ENCODE peak calls at places on chromosomes 13 and 19, in four cellular contexts. One of them, this sample, is unnamed.

GRCh38 chr13:51291341-51291740 is 48.1 kb upstream of the SERPINE3 start:
- DNase-seq in K562: no peak
- DNase-seq in SK-N-SH: no peak
- DNase-seq in HCT116: no peak
- DNase-seq in this sample: no peak

GRCh38 chr13:85230754-85231153 is 568.5 kb downstream of the SLITRK6 start:
- DNase-seq in K562: no peak
- DNase-seq in HCT116: no peak
- DNase-seq in SK-N-SH: no peak
- DNase-seq in this sample: no peak

GRCh38 chr13:20174656-20175405 is 14.0 kb upstream of the GJA3 start:
- DNase-seq in K562: peak
- DNase-seq in HCT116: peak
- DNase-seq in SK-N-SH: no peak
- DNase-seq in this sample: peak

GRCh38 chr13:27952931-27953670 is 16.0 kb downstream of the CDX2 start:
- DNase-seq in HCT116: no peak
- DNase-seq in SK-N-SH: no peak
- DNase-seq in K562: no peak
- DNase-seq in this sample: no peak

GRCh38 chr13:113093580-113094409 is 11.8 kb upstream of the F7 start:
- DNase-seq in HCT116: no peak
- DNase-seq in K562: no peak
- DNase-seq in SK-N-SH: no peak
- DNase-seq in this sample: no peak

GRCh38 chr13:36345438-36346221 is 564 bp downstream of the SPART start:
- DNase-seq in SK-N-SH: no peak
- DNase-seq in HCT116: no peak
- DNase-seq in K562: peak
- DNase-seq in this sample: no peak

GRCh38 chr19:33473644-33474305 is 47.8 kb downstream of the PEPD start:
- DNase-seq in K562: no peak
- DNase-seq in HCT116: no peak
- DNase-seq in SK-N-SH: no peak
- DNase-seq in this sample: no peak

GRCh38 chr13:28117689-28118377 is 17.5 kb upstream of the FLT3 start:
- DNase-seq in SK-N-SH: no peak
- DNase-seq in K562: no peak
- DNase-seq in HCT116: no peak
- DNase-seq in this sample: peak

GRCh38 chr19:19205416-19206410 is 2.5 kb upstream of the NR2C2AP start:
- DNase-seq in HCT116: no peak
- DNase-seq in SK-N-SH: no peak
- DNase-seq in K562: no peak
- DNase-seq in this sample: no peak

GRCh38 chr19:19429361-19429760 is 23.9 kb downstream of the GATAD2A start:
- DNase-seq in HCT116: no peak
- DNase-seq in K562: no peak
- DNase-seq in SK-N-SH: no peak
- DNase-seq in this sample: no peak

GRCh38 chr19:46878613-46879375 is 18.0 kb downstream of the ARHGAP35 start:
- DNase-seq in SK-N-SH: no peak
- DNase-seq in K562: no peak
- DNase-seq in HCT116: no peak
- DNase-seq in this sample: no peak

GRCh38 chr13:103140001-103140671 is 73.9 kb upstream of the SLC10A2 start:
- DNase-seq in K562: peak
- DNase-seq in SK-N-SH: peak
- DNase-seq in HCT116: peak
- DNase-seq in this sample: peak

GRCh38 chr13:36054041-36054440 is 77.1 kb downstream of the DCLK1 start:
- DNase-seq in K562: no peak
- DNase-seq in HCT116: no peak
- DNase-seq in SK-N-SH: no peak
- DNase-seq in this sample: no peak

GRCh38 chr19:42150353-42150752 is 18.1 kb upstream of the POU2F2 start:
- DNase-seq in SK-N-SH: peak
- DNase-seq in K562: no peak
- DNase-seq in HCT116: no peak
- DNase-seq in this sample: no peak

GRCh38 chr13:110361365-110361911 is 54.4 kb downstream of the COL4A2 start:
- DNase-seq in K562: no peak
- DNase-seq in SK-N-SH: no peak
- DNase-seq in HCT116: no peak
- DNase-seq in this sample: no peak

GRCh38 chr19:3683405-3683865 is 16.8 kb downstream of the PIP5K1C start:
- DNase-seq in HCT116: no peak
- DNase-seq in K562: peak
- DNase-seq in SK-N-SH: no peak
- DNase-seq in this sample: no peak

GRCh38 chr19:55882626-55883025 is 46.3 kb downstream of the NLRP4 start:
- DNase-seq in HCT116: no peak
- DNase-seq in SK-N-SH: no peak
- DNase-seq in K562: no peak
- DNase-seq in this sample: no peak

GRCh38 chr19:11673608-11674041 is 65.1 kb downstream of the ZNF823 start:
- DNase-seq in K562: peak
- DNase-seq in HCT116: no peak
- DNase-seq in SK-N-SH: no peak
- DNase-seq in this sample: peak

GRCh38 chr19:18723871-18724377 is 40.4 kb downstream of the CRTC1 start:
- DNase-seq in SK-N-SH: no peak
- DNase-seq in HCT116: no peak
- DNase-seq in K562: no peak
- DNase-seq in this sample: no peak

GRCh38 chr19:8336072-8336569 is 6.9 kb downstream of the KANK3 start:
- DNase-seq in SK-N-SH: no peak
- DNase-seq in HCT116: no peak
- DNase-seq in K562: no peak
- DNase-seq in this sample: no peak

GRCh38 chr19:43534305-43534612 is 1.3 kb downstream of the ZNF575 start:
- DNase-seq in SK-N-SH: no peak
- DNase-seq in K562: no peak
- DNase-seq in HCT116: no peak
- DNase-seq in this sample: no peak

GRCh38 chr13:99123101-99124045 is 77.3 kb upstream of the UBAC2 start:
- DNase-seq in K562: no peak
- DNase-seq in SK-N-SH: no peak
- DNase-seq in HCT116: no peak
- DNase-seq in this sample: no peak

DNA sequence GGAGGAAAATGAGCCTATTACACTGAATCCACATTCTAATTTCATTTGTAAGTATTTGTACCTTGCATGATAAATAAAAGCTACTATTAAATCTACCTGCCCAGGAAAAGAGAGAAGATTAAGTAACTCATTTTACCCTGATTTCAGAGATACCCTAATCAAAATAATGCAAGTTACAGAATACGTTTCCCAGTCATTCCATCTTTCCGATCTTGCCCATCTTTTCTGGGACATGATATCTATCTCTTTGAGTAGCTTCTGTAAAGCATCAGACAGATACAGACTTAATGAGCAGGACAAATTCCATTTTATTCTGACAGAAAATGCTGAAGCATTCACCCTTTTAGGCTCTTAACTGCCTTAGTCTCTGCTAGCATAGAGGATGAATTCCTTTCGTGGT is 56.6 kb downstream of the SPRY2 start:
- DNase-seq in K562: no peak
- DNase-seq in HCT116: no peak
- DNase-seq in SK-N-SH: peak
- DNase-seq in this sample: no peak
- TF ChIP-seq JUND in K562: no peak
- TF ChIP-seq JUND in HCT116: no peak
- TF ChIP-seq JUND in SK-N-SH: no peak
- TF ChIP-seq JUND in this sample: no peak

DNA sequence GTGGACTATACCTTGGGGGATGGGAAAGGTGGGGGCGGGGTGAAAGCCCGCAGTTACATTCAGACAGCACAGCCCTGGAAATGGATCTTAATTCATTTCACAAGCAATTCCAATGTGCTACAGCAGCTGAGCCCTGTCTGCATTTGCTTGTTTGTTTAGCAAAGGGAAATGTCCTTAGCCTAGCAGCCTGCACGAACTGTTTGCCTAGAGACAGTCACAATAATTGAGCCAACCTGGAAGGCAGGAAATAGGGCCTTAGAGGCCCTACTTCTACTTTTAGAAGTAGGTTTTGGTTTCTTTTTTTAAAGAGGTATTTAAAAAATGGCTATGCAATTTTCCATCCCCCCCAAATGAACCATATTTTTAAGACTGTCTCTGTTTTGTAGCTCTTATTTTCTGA is 177.2 kb upstream of the KL start:
- DNase-seq in HCT116: no peak
- DNase-seq in SK-N-SH: no peak
- DNase-seq in K562: no peak
- DNase-seq in this sample: peak
- TF ChIP-seq JUND in HCT116: no peak
- TF ChIP-seq JUND in SK-N-SH: no peak
- TF ChIP-seq JUND in K562: no peak
- TF ChIP-seq JUND in this sample: no peak

DNA sequence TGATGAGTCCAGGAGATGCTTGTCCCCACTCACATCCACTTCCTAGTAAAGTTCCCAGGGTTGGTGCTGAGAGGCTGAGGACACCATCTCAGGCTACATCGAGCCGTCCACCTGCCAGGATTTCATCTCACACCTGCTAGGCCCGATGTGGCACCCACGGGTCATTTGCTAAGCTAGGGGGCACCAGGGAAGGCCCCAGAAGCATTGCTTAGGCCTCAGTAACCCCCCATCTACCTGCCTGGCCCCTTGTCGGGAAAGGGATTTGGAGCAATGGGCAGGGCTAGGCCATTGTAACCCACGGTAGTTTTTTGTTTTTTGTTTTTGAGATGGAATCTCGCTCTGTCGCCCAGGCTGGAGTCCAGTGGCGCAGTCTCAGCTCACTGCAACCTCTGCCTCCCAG is 51.8 kb downstream of the F2RL3 start:
- DNase-seq in K562: no peak
- DNase-seq in SK-N-SH: no peak
- DNase-seq in HCT116: no peak
- DNase-seq in this sample: no peak
- TF ChIP-seq JUND in K562: no peak
- TF ChIP-seq JUND in SK-N-SH: no peak
- TF ChIP-seq JUND in HCT116: no peak
- TF ChIP-seq JUND in this sample: no peak

DNA sequence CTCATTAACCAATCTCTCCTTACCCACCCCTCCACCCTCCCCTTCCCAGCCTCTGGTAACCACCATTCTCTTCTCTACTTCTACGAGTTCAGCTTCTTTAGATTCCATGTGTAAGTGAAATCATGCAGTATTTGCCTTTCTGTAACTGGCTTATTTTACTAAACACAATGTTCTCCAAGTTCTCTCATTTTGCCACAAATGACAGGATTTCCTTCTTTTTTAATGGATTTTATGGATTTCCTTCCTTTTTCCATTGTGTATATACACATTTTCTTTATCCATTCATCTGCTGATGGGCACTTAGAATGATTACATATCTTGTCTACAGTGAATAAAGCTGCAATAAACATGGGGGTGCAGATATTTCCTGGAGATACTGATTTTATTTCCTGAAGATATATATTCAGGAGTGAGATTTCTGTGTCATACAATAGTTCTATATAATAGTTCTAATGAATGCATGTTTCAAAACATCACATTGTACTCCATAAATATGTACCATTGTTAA is 20.2 kb downstream of the KCTD12 start:
- DNase-seq in K562: no peak
- DNase-seq in SK-N-SH: no peak
- DNase-seq in HCT116: no peak
- DNase-seq in this sample: no peak
- TF ChIP-seq JUND in K562: no peak
- TF ChIP-seq JUND in SK-N-SH: no peak
- TF ChIP-seq JUND in HCT116: no peak
- TF ChIP-seq JUND in this sample: no peak

GRCh38 chr13:44757671-44758070 is 181.5 kb upstream of the TSC22D1 start:
- DNase-seq in HCT116: no peak
- DNase-seq in SK-N-SH: no peak
- DNase-seq in K562: no peak
- DNase-seq in this sample: no peak

GRCh38 chr13:44759222-44759721 is 183.1 kb upstream of the TSC22D1 start:
- DNase-seq in HCT116: no peak
- DNase-seq in SK-N-SH: no peak
- DNase-seq in K562: no peak
- DNase-seq in this sample: no peak

GRCh38 chr13:44758595-44759221 is 182.6 kb upstream of the TSC22D1 start:
- DNase-seq in SK-N-SH: no peak
- DNase-seq in HCT116: no peak
- DNase-seq in K562: no peak
- DNase-seq in this sample: peak

GRCh38 chr13:44760434-44760833 is 184.3 kb upstream of the TSC22D1 start:
- DNase-seq in K562: no peak
- DNase-seq in HCT116: no peak
- DNase-seq in SK-N-SH: no peak
- DNase-seq in this sample: no peak

DNA sequence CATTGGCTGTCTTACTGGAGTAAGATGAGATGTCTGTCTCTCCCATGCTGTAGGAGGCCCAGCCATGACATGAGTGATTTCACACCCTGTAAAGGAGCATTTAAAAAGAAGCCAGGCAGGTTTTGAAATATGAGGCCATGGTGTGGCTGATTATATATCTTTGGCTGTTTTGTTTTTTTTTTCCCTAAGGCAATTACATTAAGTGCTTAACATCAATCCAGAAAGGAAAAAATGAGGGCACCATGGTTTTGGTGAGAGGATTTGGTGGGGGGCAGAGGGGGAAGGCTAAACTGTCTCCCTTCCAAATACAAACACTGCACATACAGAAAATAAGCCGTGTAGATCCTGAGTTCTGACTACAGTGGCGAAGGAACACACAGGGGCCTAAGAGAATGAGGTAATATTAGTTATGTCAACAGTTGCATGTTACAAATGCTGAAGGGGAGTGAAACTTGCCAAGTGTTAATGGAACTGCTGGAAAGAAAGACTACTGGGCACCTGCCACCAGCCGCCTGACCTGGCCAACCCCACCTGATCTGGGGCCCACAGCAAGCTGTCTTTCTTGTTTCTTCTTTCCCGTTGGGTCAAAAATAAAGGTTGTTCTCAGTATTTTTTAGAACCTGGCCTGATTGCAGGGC is 183.7 kb upstream of the TSC22D1 start:
- DNase-seq in SK-N-SH: no peak
- DNase-seq in HCT116: no peak
- DNase-seq in K562: no peak
- DNase-seq in this sample: peak
- TF ChIP-seq JUND in SK-N-SH: no peak
- TF ChIP-seq JUND in HCT116: no peak
- TF ChIP-seq JUND in K562: no peak
- TF ChIP-seq JUND in this sample: no peak

GRCh38 chr13:114319441-114319871 is 5.2 kb downstream of the CHAMP1 start:
- DNase-seq in HCT116: no peak
- DNase-seq in SK-N-SH: no peak
- DNase-seq in K562: no peak
- DNase-seq in this sample: no peak
- TF ChIP-seq JUND in HCT116: no peak
- TF ChIP-seq JUND in SK-N-SH: no peak
- TF ChIP-seq JUND in K562: no peak
- TF ChIP-seq JUND in this sample: no peak

GRCh38 chr13:101523732-101524131 is 71.3 kb downstream of the ITGBL1 start:
- DNase-seq in SK-N-SH: no peak
- DNase-seq in HCT116: no peak
- DNase-seq in K562: no peak
- DNase-seq in this sample: no peak
- TF ChIP-seq JUND in SK-N-SH: peak
- TF ChIP-seq JUND in HCT116: no peak
- TF ChIP-seq JUND in K562: no peak
- TF ChIP-seq JUND in this sample: no peak

This sample was measured in T47D.